ENCODE peak calls at places on chromosomes 2 and 18, in four cellular contexts. B, Q, M and C are unnamed samples.

GRCh38 chr2:207235621-207236020 is 69.9 kb upstream of the KLF7 start:
- DNase-seq in B (no peak), M (no peak), Q (no peak), C (no peak)

GRCh38 chr2:185381631-185382030 is 357.0 kb upstream of the FSIP2 start:
- DNase-seq in B (no peak), M (no peak), Q (no peak), C (no peak)

GRCh38 chr18:35059280-35059927 is 18.2 kb downstream of the MAPRE2 start:
- DNase-seq in M (no peak), Q (no peak), B (no peak), C (no peak)

GRCh38 chr2:218659988-218660358 is 490 bp downstream of the BCS1L start:
- DNase-seq in M (no peak), B (no peak), Q (no peak), C (no peak)

GRCh38 chr2:132424526-132425121 is 8.0 kb downstream of the GPR39 start:
- DNase-seq in M (no peak), Q (no peak), B (no peak), C (no peak)

GRCh38 chr2:174442546-174443510 is 44.0 kb downstream of the GPR155 start:
- DNase-seq in B (no peak), M (no peak), Q (no peak), C (no peak)

GRCh38 chr2:41283079-41283765 is 764.6 kb upstream of the PKDCC start:
- DNase-seq in M (no peak), B (no peak), Q (no peak), C (no peak)

GRCh38 chr2:209367091-209367747 is 56.6 kb upstream of the MAP2 start:
- DNase-seq in Q (no peak), B (no peak), M (no peak), C (no peak)

GRCh38 chr2:222922019-222922800 is 61.4 kb downstream of the ACSL3 start:
- DNase-seq in Q (no peak), B (no peak), M (no peak), C (no peak)

GRCh38 chr2:31187166-31187565 is 30.1 kb downstream of the CAPN14 start:
- DNase-seq in M (no peak), Q (no peak), B (no peak), C (no peak)

GRCh38 chr2:72920317-72921087 is 3.2 kb downstream of the EMX1 start:
- DNase-seq in M (peak; percentile 16), Q (no peak), B (no peak), C (no peak)

GRCh38 chr18:4870177-4870773 is 326.8 kb downstream of the AKAIN1 start:
- DNase-seq in M (no peak), B (no peak), Q (no peak), C (no peak)

GRCh38 chr2:232485757-232486557 is 1.7 kb downstream of the ECEL1 start:
- DNase-seq in B (no peak), Q (no peak), M (no peak), C (no peak)